ENCODE peak calls at places on chromosomes 12 and 14, in eight cellular contexts. One of them, this sample, is unnamed.
A peak's percentile ranks its signal among the peaks of the same experiment; 100 is the strongest.

GRCh38 chr12:87038098-87038497 is 781.9 kb upstream of the MGAT4C start:
- DNase-seq in H7: no peak
- DNase-seq in stimulated activated naive CD8-positive, alpha-beta T cell treated with anti-CD3 and anti-CD28 coated beads, Interleukin-15, Interleukin-2, amounts not matched to agents 100 U/mL and 50 U/mL, for 24 hours: no peak
- DNase-seq in mesendoderm: no peak
- DNase-seq in pulmonary artery endothelial cell: no peak
- DNase-seq in mammary epithelial cell: no peak
- DNase-seq in stimulated activated CD8-positive, alpha-beta memory T cell treated with anti-CD3 and anti-CD28 coated beads, Interleukin-12 subunit alpha, Interleukin-12 subunit beta, amount 100 ng/mL, for 1 hour: no peak
- DNase-seq in hepatic stellate cell: no peak
- DNase-seq in this sample: no peak

GRCh38 chr14:71228711-71229110 is 321.5 kb downstream of the PCNX1 start:
- DNase-seq in H7: no peak
- DNase-seq in stimulated activated naive CD8-positive, alpha-beta T cell treated with anti-CD3 and anti-CD28 coated beads, Interleukin-15, Interleukin-2, amounts not matched to agents 100 U/mL and 50 U/mL, for 24 hours: no peak
- DNase-seq in mesendoderm: no peak
- DNase-seq in pulmonary artery endothelial cell: no peak
- DNase-seq in mammary epithelial cell: peak; percentile 75
- DNase-seq in stimulated activated CD8-positive, alpha-beta memory T cell treated with anti-CD3 and anti-CD28 coated beads, Interleukin-12 subunit alpha, Interleukin-12 subunit beta, amount 100 ng/mL, for 1 hour: no peak
- DNase-seq in hepatic stellate cell: no peak
- DNase-seq in this sample: no peak

GRCh38 chr12:12890492-12890814 is 909 bp upstream of the GPRC5A start:
- DNase-seq in H7: peak; percentile 55
- DNase-seq in stimulated activated naive CD8-positive, alpha-beta T cell treated with anti-CD3 and anti-CD28 coated beads, Interleukin-15, Interleukin-2, amounts not matched to agents 100 U/mL and 50 U/mL, for 24 hours: no peak
- DNase-seq in mesendoderm: no peak
- DNase-seq in pulmonary artery endothelial cell: no peak
- DNase-seq in mammary epithelial cell: no peak
- DNase-seq in stimulated activated CD8-positive, alpha-beta memory T cell treated with anti-CD3 and anti-CD28 coated beads, Interleukin-12 subunit alpha, Interleukin-12 subunit beta, amount 100 ng/mL, for 1 hour: no peak
- DNase-seq in hepatic stellate cell: no peak
- DNase-seq in this sample: no peak

GRCh38 chr12:52082988-52083637 is 3.6 kb downstream of the SMIM41 start:
- DNase-seq in H7: peak; percentile 95
- DNase-seq in stimulated activated naive CD8-positive, alpha-beta T cell treated with anti-CD3 and anti-CD28 coated beads, Interleukin-15, Interleukin-2, amounts not matched to agents 100 U/mL and 50 U/mL, for 24 hours: peak; percentile 75
- DNase-seq in mesendoderm: peak; percentile 59
- DNase-seq in pulmonary artery endothelial cell: no peak
- DNase-seq in mammary epithelial cell: no peak
- DNase-seq in stimulated activated CD8-positive, alpha-beta memory T cell treated with anti-CD3 and anti-CD28 coated beads, Interleukin-12 subunit alpha, Interleukin-12 subunit beta, amount 100 ng/mL, for 1 hour: peak; percentile 51
- DNase-seq in hepatic stellate cell: peak; percentile 88
- DNase-seq in this sample: peak; percentile 87

GRCh38 chr14:67497216-67497615 is 8.7 kb upstream of the TMEM229B start:
- DNase-seq in H7: no peak
- DNase-seq in stimulated activated naive CD8-positive, alpha-beta T cell treated with anti-CD3 and anti-CD28 coated beads, Interleukin-15, Interleukin-2, amounts not matched to agents 100 U/mL and 50 U/mL, for 24 hours: no peak
- DNase-seq in mesendoderm: no peak
- DNase-seq in pulmonary artery endothelial cell: no peak
- DNase-seq in mammary epithelial cell: no peak
- DNase-seq in stimulated activated CD8-positive, alpha-beta memory T cell treated with anti-CD3 and anti-CD28 coated beads, Interleukin-12 subunit alpha, Interleukin-12 subunit beta, amount 100 ng/mL, for 1 hour: no peak
- DNase-seq in hepatic stellate cell: no peak
- DNase-seq in this sample: no peak

GRCh38 chr12:34188974-34189373 is 166.7 kb downstream of the ALG10 start:
- DNase-seq in H7: no peak
- DNase-seq in stimulated activated naive CD8-positive, alpha-beta T cell treated with anti-CD3 and anti-CD28 coated beads, Interleukin-15, Interleukin-2, amounts not matched to agents 100 U/mL and 50 U/mL, for 24 hours: no peak
- DNase-seq in mesendoderm: no peak
- DNase-seq in pulmonary artery endothelial cell: no peak
- DNase-seq in mammary epithelial cell: no peak
- DNase-seq in stimulated activated CD8-positive, alpha-beta memory T cell treated with anti-CD3 and anti-CD28 coated beads, Interleukin-12 subunit alpha, Interleukin-12 subunit beta, amount 100 ng/mL, for 1 hour: no peak
- DNase-seq in hepatic stellate cell: no peak
- DNase-seq in this sample: no peak

GRCh38 chr12:104137175-104137901 is 672 bp downstream of the NFYB start:
- DNase-seq in H7: peak; percentile 77
- DNase-seq in stimulated activated naive CD8-positive, alpha-beta T cell treated with anti-CD3 and anti-CD28 coated beads, Interleukin-15, Interleukin-2, amounts not matched to agents 100 U/mL and 50 U/mL, for 24 hours: peak; percentile 62
- DNase-seq in mesendoderm: peak; percentile 72
- DNase-seq in pulmonary artery endothelial cell: no peak
- DNase-seq in mammary epithelial cell: peak; percentile 43
- DNase-seq in stimulated activated CD8-positive, alpha-beta memory T cell treated with anti-CD3 and anti-CD28 coated beads, Interleukin-12 subunit alpha, Interleukin-12 subunit beta, amount 100 ng/mL, for 1 hour: peak; percentile 24
- DNase-seq in hepatic stellate cell: peak; percentile 36
- DNase-seq in this sample: peak; percentile 82

GRCh38 chr12:49201595-49202295 is 12.9 kb upstream of the TUBA1A start:
- DNase-seq in H7: no peak
- DNase-seq in stimulated activated naive CD8-positive, alpha-beta T cell treated with anti-CD3 and anti-CD28 coated beads, Interleukin-15, Interleukin-2, amounts not matched to agents 100 U/mL and 50 U/mL, for 24 hours: no peak
- DNase-seq in mesendoderm: peak; percentile 94
- DNase-seq in pulmonary artery endothelial cell: peak; percentile 71
- DNase-seq in mammary epithelial cell: peak; percentile 80
- DNase-seq in stimulated activated CD8-positive, alpha-beta memory T cell treated with anti-CD3 and anti-CD28 coated beads, Interleukin-12 subunit alpha, Interleukin-12 subunit beta, amount 100 ng/mL, for 1 hour: no peak
- DNase-seq in hepatic stellate cell: peak; percentile 34
- DNase-seq in this sample: no peak

GRCh38 chr14:79091381-79091963 is 921.3 kb downstream of the NRXN3 start:
- DNase-seq in H7: peak; percentile 10
- DNase-seq in stimulated activated naive CD8-positive, alpha-beta T cell treated with anti-CD3 and anti-CD28 coated beads, Interleukin-15, Interleukin-2, amounts not matched to agents 100 U/mL and 50 U/mL, for 24 hours: no peak
- DNase-seq in mesendoderm: peak; percentile 89
- DNase-seq in pulmonary artery endothelial cell: no peak
- DNase-seq in mammary epithelial cell: no peak
- DNase-seq in stimulated activated CD8-positive, alpha-beta memory T cell treated with anti-CD3 and anti-CD28 coated beads, Interleukin-12 subunit alpha, Interleukin-12 subunit beta, amount 100 ng/mL, for 1 hour: no peak
- DNase-seq in hepatic stellate cell: no peak
- DNase-seq in this sample: peak; percentile 71

GRCh38 chr12:70798016-70798768 is 122.3 kb downstream of the PTPRR start:
- DNase-seq in H7: no peak
- DNase-seq in stimulated activated naive CD8-positive, alpha-beta T cell treated with anti-CD3 and anti-CD28 coated beads, Interleukin-15, Interleukin-2, amounts not matched to agents 100 U/mL and 50 U/mL, for 24 hours: no peak
- DNase-seq in mesendoderm: no peak
- DNase-seq in pulmonary artery endothelial cell: no peak
- DNase-seq in mammary epithelial cell: no peak
- DNase-seq in stimulated activated CD8-positive, alpha-beta memory T cell treated with anti-CD3 and anti-CD28 coated beads, Interleukin-12 subunit alpha, Interleukin-12 subunit beta, amount 100 ng/mL, for 1 hour: no peak
- DNase-seq in hepatic stellate cell: no peak
- DNase-seq in this sample: no peak

GRCh38 chr12:90055071-90055470 is 346.4 kb upstream of the ATP2B1 start:
- DNase-seq in H7: no peak
- DNase-seq in stimulated activated naive CD8-positive, alpha-beta T cell treated with anti-CD3 and anti-CD28 coated beads, Interleukin-15, Interleukin-2, amounts not matched to agents 100 U/mL and 50 U/mL, for 24 hours: no peak
- DNase-seq in mesendoderm: no peak
- DNase-seq in pulmonary artery endothelial cell: no peak
- DNase-seq in mammary epithelial cell: no peak
- DNase-seq in stimulated activated CD8-positive, alpha-beta memory T cell treated with anti-CD3 and anti-CD28 coated beads, Interleukin-12 subunit alpha, Interleukin-12 subunit beta, amount 100 ng/mL, for 1 hour: no peak
- DNase-seq in hepatic stellate cell: no peak
- DNase-seq in this sample: no peak

GRCh38 chr12:121872546-121873223 is 14.0 kb upstream of the HPD start:
- DNase-seq in H7: no peak
- DNase-seq in stimulated activated naive CD8-positive, alpha-beta T cell treated with anti-CD3 and anti-CD28 coated beads, Interleukin-15, Interleukin-2, amounts not matched to agents 100 U/mL and 50 U/mL, for 24 hours: no peak
- DNase-seq in mesendoderm: no peak
- DNase-seq in pulmonary artery endothelial cell: no peak
- DNase-seq in mammary epithelial cell: peak; percentile 91
- DNase-seq in stimulated activated CD8-positive, alpha-beta memory T cell treated with anti-CD3 and anti-CD28 coated beads, Interleukin-12 subunit alpha, Interleukin-12 subunit beta, amount 100 ng/mL, for 1 hour: no peak
- DNase-seq in hepatic stellate cell: peak; percentile 82
- DNase-seq in this sample: no peak

GRCh38 chr12:32726286-32726685 is 29.4 kb downstream of the YARS2 start:
- DNase-seq in H7: no peak
- DNase-seq in stimulated activated naive CD8-positive, alpha-beta T cell treated with anti-CD3 and anti-CD28 coated beads, Interleukin-15, Interleukin-2, amounts not matched to agents 100 U/mL and 50 U/mL, for 24 hours: no peak
- DNase-seq in mesendoderm: no peak
- DNase-seq in pulmonary artery endothelial cell: no peak
- DNase-seq in mammary epithelial cell: no peak
- DNase-seq in stimulated activated CD8-positive, alpha-beta memory T cell treated with anti-CD3 and anti-CD28 coated beads, Interleukin-12 subunit alpha, Interleukin-12 subunit beta, amount 100 ng/mL, for 1 hour: no peak
- DNase-seq in hepatic stellate cell: no peak
- DNase-seq in this sample: no peak

GRCh38 chr12:93122089-93122488 is 193.0 kb upstream of the EEA1 start:
- DNase-seq in H7: no peak
- DNase-seq in stimulated activated naive CD8-positive, alpha-beta T cell treated with anti-CD3 and anti-CD28 coated beads, Interleukin-15, Interleukin-2, amounts not matched to agents 100 U/mL and 50 U/mL, for 24 hours: no peak
- DNase-seq in mesendoderm: no peak
- DNase-seq in pulmonary artery endothelial cell: no peak
- DNase-seq in mammary epithelial cell: peak; percentile 95
- DNase-seq in stimulated activated CD8-positive, alpha-beta memory T cell treated with anti-CD3 and anti-CD28 coated beads, Interleukin-12 subunit alpha, Interleukin-12 subunit beta, amount 100 ng/mL, for 1 hour: no peak
- DNase-seq in hepatic stellate cell: peak; percentile 60
- DNase-seq in this sample: no peak

GRCh38 chr12:51082561-51083139 is 746 bp downstream of the CSRNP2 start:
- DNase-seq in H7: no peak
- DNase-seq in stimulated activated naive CD8-positive, alpha-beta T cell treated with anti-CD3 and anti-CD28 coated beads, Interleukin-15, Interleukin-2, amounts not matched to agents 100 U/mL and 50 U/mL, for 24 hours: peak; percentile 15
- DNase-seq in mesendoderm: peak; percentile 87
- DNase-seq in pulmonary artery endothelial cell: no peak
- DNase-seq in mammary epithelial cell: peak; percentile 46
- DNase-seq in stimulated activated CD8-positive, alpha-beta memory T cell treated with anti-CD3 and anti-CD28 coated beads, Interleukin-12 subunit alpha, Interleukin-12 subunit beta, amount 100 ng/mL, for 1 hour: no peak
- DNase-seq in hepatic stellate cell: peak; percentile 54
- DNase-seq in this sample: no peak

GRCh38 chr14:74501135-74501614 is 7.6 kb downstream of the ISCA2 start:
- DNase-seq in H7: peak; percentile 88
- DNase-seq in stimulated activated naive CD8-positive, alpha-beta T cell treated with anti-CD3 and anti-CD28 coated beads, Interleukin-15, Interleukin-2, amounts not matched to agents 100 U/mL and 50 U/mL, for 24 hours: no peak
- DNase-seq in mesendoderm: peak; percentile 93
- DNase-seq in pulmonary artery endothelial cell: peak; percentile 17
- DNase-seq in mammary epithelial cell: peak; percentile 66
- DNase-seq in stimulated activated CD8-positive, alpha-beta memory T cell treated with anti-CD3 and anti-CD28 coated beads, Interleukin-12 subunit alpha, Interleukin-12 subunit beta, amount 100 ng/mL, for 1 hour: no peak
- DNase-seq in hepatic stellate cell: peak; percentile 59
- DNase-seq in this sample: peak; percentile 78

GRCh38 chr12:67996347-67996746 is 7.1 kb downstream of the IFNG-AS1 start:
- DNase-seq in H7: no peak
- DNase-seq in stimulated activated naive CD8-positive, alpha-beta T cell treated with anti-CD3 and anti-CD28 coated beads, Interleukin-15, Interleukin-2, amounts not matched to agents 100 U/mL and 50 U/mL, for 24 hours: no peak
- DNase-seq in mesendoderm: no peak
- DNase-seq in pulmonary artery endothelial cell: no peak
- DNase-seq in mammary epithelial cell: no peak
- DNase-seq in stimulated activated CD8-positive, alpha-beta memory T cell treated with anti-CD3 and anti-CD28 coated beads, Interleukin-12 subunit alpha, Interleukin-12 subunit beta, amount 100 ng/mL, for 1 hour: no peak
- DNase-seq in hepatic stellate cell: no peak
- DNase-seq in this sample: no peak

GRCh38 chr12:6821271-6821673 is 349 bp upstream of the GPR162 start:
- DNase-seq in H7: no peak
- DNase-seq in stimulated activated naive CD8-positive, alpha-beta T cell treated with anti-CD3 and anti-CD28 coated beads, Interleukin-15, Interleukin-2, amounts not matched to agents 100 U/mL and 50 U/mL, for 24 hours: peak; percentile 24
- DNase-seq in mesendoderm: peak; percentile 86
- DNase-seq in pulmonary artery endothelial cell: no peak
- DNase-seq in mammary epithelial cell: no peak
- DNase-seq in stimulated activated CD8-positive, alpha-beta memory T cell treated with anti-CD3 and anti-CD28 coated beads, Interleukin-12 subunit alpha, Interleukin-12 subunit beta, amount 100 ng/mL, for 1 hour: no peak
- DNase-seq in hepatic stellate cell: peak; percentile 89
- DNase-seq in this sample: no peak

GRCh38 chr12:2117541-2117940 is 64.8 kb downstream of the CACNA1C start:
- DNase-seq in H7: no peak
- DNase-seq in stimulated activated naive CD8-positive, alpha-beta T cell treated with anti-CD3 and anti-CD28 coated beads, Interleukin-15, Interleukin-2, amounts not matched to agents 100 U/mL and 50 U/mL, for 24 hours: no peak
- DNase-seq in mesendoderm: no peak
- DNase-seq in pulmonary artery endothelial cell: no peak
- DNase-seq in mammary epithelial cell: no peak
- DNase-seq in stimulated activated CD8-positive, alpha-beta memory T cell treated with anti-CD3 and anti-CD28 coated beads, Interleukin-12 subunit alpha, Interleukin-12 subunit beta, amount 100 ng/mL, for 1 hour: no peak
- DNase-seq in hepatic stellate cell: no peak
- DNase-seq in this sample: no peak

GRCh38 chr14:64762044-64763034 is 58.1 kb downstream of the PLEKHG3 start:
- DNase-seq in H7: no peak
- DNase-seq in stimulated activated naive CD8-positive, alpha-beta T cell treated with anti-CD3 and anti-CD28 coated beads, Interleukin-15, Interleukin-2, amounts not matched to agents 100 U/mL and 50 U/mL, for 24 hours: peak; percentile 44
- DNase-seq in mesendoderm: no peak
- DNase-seq in pulmonary artery endothelial cell: peak; percentile 56
- DNase-seq in mammary epithelial cell: peak; percentile 92
- DNase-seq in stimulated activated CD8-positive, alpha-beta memory T cell treated with anti-CD3 and anti-CD28 coated beads, Interleukin-12 subunit alpha, Interleukin-12 subunit beta, amount 100 ng/mL, for 1 hour: peak; percentile 11
- DNase-seq in hepatic stellate cell: peak; percentile 90
- DNase-seq in this sample: no peak

GRCh38 chr12:84929486-84929885 is 16.9 kb upstream of the SLC6A15 start:
- DNase-seq in H7: no peak
- DNase-seq in stimulated activated naive CD8-positive, alpha-beta T cell treated with anti-CD3 and anti-CD28 coated beads, Interleukin-15, Interleukin-2, amounts not matched to agents 100 U/mL and 50 U/mL, for 24 hours: no peak
- DNase-seq in mesendoderm: no peak
- DNase-seq in pulmonary artery endothelial cell: no peak
- DNase-seq in mammary epithelial cell: no peak
- DNase-seq in stimulated activated CD8-positive, alpha-beta memory T cell treated with anti-CD3 and anti-CD28 coated beads, Interleukin-12 subunit alpha, Interleukin-12 subunit beta, amount 100 ng/mL, for 1 hour: no peak
- DNase-seq in hepatic stellate cell: no peak
- DNase-seq in this sample: no peak

GRCh38 chr14:53539489-53540126 is 386.5 kb upstream of the DDHD1 start:
- DNase-seq in H7: peak; percentile 44
- DNase-seq in stimulated activated naive CD8-positive, alpha-beta T cell treated with anti-CD3 and anti-CD28 coated beads, Interleukin-15, Interleukin-2, amounts not matched to agents 100 U/mL and 50 U/mL, for 24 hours: peak; percentile 64
- DNase-seq in mesendoderm: peak; percentile 87
- DNase-seq in pulmonary artery endothelial cell: peak; percentile 80
- DNase-seq in mammary epithelial cell: peak; percentile 55
- DNase-seq in stimulated activated CD8-positive, alpha-beta memory T cell treated with anti-CD3 and anti-CD28 coated beads, Interleukin-12 subunit alpha, Interleukin-12 subunit beta, amount 100 ng/mL, for 1 hour: no peak
- DNase-seq in hepatic stellate cell: peak; percentile 29
- DNase-seq in this sample: peak; percentile 84

GRCh38 chr12:95169368-95169767 is 47.9 kb downstream of the FGD6 start:
- DNase-seq in H7: no peak
- DNase-seq in stimulated activated naive CD8-positive, alpha-beta T cell treated with anti-CD3 and anti-CD28 coated beads, Interleukin-15, Interleukin-2, amounts not matched to agents 100 U/mL and 50 U/mL, for 24 hours: no peak
- DNase-seq in mesendoderm: peak; percentile 54
- DNase-seq in pulmonary artery endothelial cell: peak; percentile 90
- DNase-seq in mammary epithelial cell: peak; percentile 77
- DNase-seq in stimulated activated CD8-positive, alpha-beta memory T cell treated with anti-CD3 and anti-CD28 coated beads, Interleukin-12 subunit alpha, Interleukin-12 subunit beta, amount 100 ng/mL, for 1 hour: no peak
- DNase-seq in hepatic stellate cell: peak; percentile 77
- DNase-seq in this sample: no peak

GRCh38 chr12:128323526-128323925 is 56.6 kb downstream of the TMEM132C start:
- DNase-seq in H7: no peak
- DNase-seq in stimulated activated naive CD8-positive, alpha-beta T cell treated with anti-CD3 and anti-CD28 coated beads, Interleukin-15, Interleukin-2, amounts not matched to agents 100 U/mL and 50 U/mL, for 24 hours: no peak
- DNase-seq in mesendoderm: peak; percentile 65
- DNase-seq in pulmonary artery endothelial cell: no peak
- DNase-seq in mammary epithelial cell: no peak
- DNase-seq in stimulated activated CD8-positive, alpha-beta memory T cell treated with anti-CD3 and anti-CD28 coated beads, Interleukin-12 subunit alpha, Interleukin-12 subunit beta, amount 100 ng/mL, for 1 hour: no peak
- DNase-seq in hepatic stellate cell: no peak
- DNase-seq in this sample: peak; percentile 73

GRCh38 chr12:110340706-110341105 is 59.7 kb downstream of the ATP2A2 start:
- DNase-seq in H7: no peak
- DNase-seq in stimulated activated naive CD8-positive, alpha-beta T cell treated with anti-CD3 and anti-CD28 coated beads, Interleukin-15, Interleukin-2, amounts not matched to agents 100 U/mL and 50 U/mL, for 24 hours: no peak
- DNase-seq in mesendoderm: no peak
- DNase-seq in pulmonary artery endothelial cell: no peak
- DNase-seq in mammary epithelial cell: peak; percentile 70
- DNase-seq in stimulated activated CD8-positive, alpha-beta memory T cell treated with anti-CD3 and anti-CD28 coated beads, Interleukin-12 subunit alpha, Interleukin-12 subunit beta, amount 100 ng/mL, for 1 hour: no peak
- DNase-seq in hepatic stellate cell: no peak
- DNase-seq in this sample: peak; percentile 41

GRCh38 chr12:65615091-65615490 is 209.2 kb upstream of the HMGA2 start:
- DNase-seq in H7: no peak
- DNase-seq in stimulated activated naive CD8-positive, alpha-beta T cell treated with anti-CD3 and anti-CD28 coated beads, Interleukin-15, Interleukin-2, amounts not matched to agents 100 U/mL and 50 U/mL, for 24 hours: no peak
- DNase-seq in mesendoderm: no peak
- DNase-seq in pulmonary artery endothelial cell: no peak
- DNase-seq in mammary epithelial cell: no peak
- DNase-seq in stimulated activated CD8-positive, alpha-beta memory T cell treated with anti-CD3 and anti-CD28 coated beads, Interleukin-12 subunit alpha, Interleukin-12 subunit beta, amount 100 ng/mL, for 1 hour: no peak
- DNase-seq in hepatic stellate cell: peak; percentile 20
- DNase-seq in this sample: no peak

GRCh38 chr12:43407816-43408645 is 144.0 kb downstream of the ADAMTS20 start:
- DNase-seq in H7: no peak
- DNase-seq in stimulated activated naive CD8-positive, alpha-beta T cell treated with anti-CD3 and anti-CD28 coated beads, Interleukin-15, Interleukin-2, amounts not matched to agents 100 U/mL and 50 U/mL, for 24 hours: no peak
- DNase-seq in mesendoderm: no peak
- DNase-seq in pulmonary artery endothelial cell: no peak
- DNase-seq in mammary epithelial cell: peak; percentile 35
- DNase-seq in stimulated activated CD8-positive, alpha-beta memory T cell treated with anti-CD3 and anti-CD28 coated beads, Interleukin-12 subunit alpha, Interleukin-12 subunit beta, amount 100 ng/mL, for 1 hour: no peak
- DNase-seq in hepatic stellate cell: peak; percentile 12
- DNase-seq in this sample: no peak

GRCh38 chr14:68734231-68734732 is 58.6 kb downstream of the ZFP36L1 start:
- DNase-seq in H7: no peak
- DNase-seq in stimulated activated naive CD8-positive, alpha-beta T cell treated with anti-CD3 and anti-CD28 coated beads, Interleukin-15, Interleukin-2, amounts not matched to agents 100 U/mL and 50 U/mL, for 24 hours: peak; percentile 64
- DNase-seq in mesendoderm: no peak
- DNase-seq in pulmonary artery endothelial cell: no peak
- DNase-seq in mammary epithelial cell: peak; percentile 21
- DNase-seq in stimulated activated CD8-positive, alpha-beta memory T cell treated with anti-CD3 and anti-CD28 coated beads, Interleukin-12 subunit alpha, Interleukin-12 subunit beta, amount 100 ng/mL, for 1 hour: peak; percentile 22
- DNase-seq in hepatic stellate cell: no peak
- DNase-seq in this sample: no peak